ENCODE peak calls at places on chromosomes 16 and 17, in seven cellular contexts. W is T-helper 9 cell, Q is HFF-Myc, L is ACHN, Z is T-helper 2 cell, N is EL, B is fibroblast of gingiva. P is an unnamed sample.
A peak's percentile ranks its signal among the peaks of the same experiment; 100 is the strongest.

GRCh38 chr17:77677210-77677609 is 281.3 kb upstream of the TNRC6C start:
- DNase-seq in W (no peak), Q (peak; percentile 30), L (no peak), Z (no peak), N (no peak), B (peak; percentile 70), P (no peak)

GRCh38 chr17:45794840-45795239 is 10.7 kb downstream of the CRHR1 start:
- DNase-seq in W (no peak), Q (no peak), L (peak; percentile 35), Z (no peak), N (peak; percentile 20), B (no peak), P (no peak)

GRCh38 chr17:20116683-20117309 is 107.6 kb downstream of the SPECC1 start:
- DNase-seq in W (peak; percentile 35), Q (peak; percentile 15), L (peak; percentile 66), Z (peak; percentile 65), N (peak; percentile 57), B (peak; percentile 36), P (peak; percentile 38)

GRCh38 chr17:42971589-42971988 is 7.3 kb upstream of the AARSD1 start:
- DNase-seq in W (no peak), Q (no peak), L (no peak), Z (no peak), N (no peak), B (no peak), P (no peak)

GRCh38 chr17:63804328-63804727 is 22.9 kb upstream of the PSMC5 start:
- DNase-seq in W (no peak), Q (no peak), L (no peak), Z (no peak), N (no peak), B (peak; percentile 15), P (no peak)

GRCh38 chr17:2170023-2170422 is 115.1 kb downstream of the HIC1 start:
- DNase-seq in W (no peak), Q (no peak), L (peak; percentile 14), Z (peak; percentile 18), N (no peak), B (no peak), P (no peak)

GRCh38 chr16:30369091-30369937 is 980 bp downstream of the TBC1D10B start:
- DNase-seq in W (no peak), Q (no peak), L (no peak), Z (no peak), N (peak; percentile 21), B (no peak), P (peak; percentile 23)

GRCh38 chr16:14109782-14110727 is 38.9 kb downstream of the MRTFB start:
- DNase-seq in W (no peak), Q (no peak), L (no peak), Z (no peak), N (no peak), B (no peak), P (no peak)

GRCh38 chr17:75031972-75032895 is 14.5 kb downstream of the ATP5PD start:
- DNase-seq in W (peak; percentile 54), Q (no peak), L (peak; percentile 79), Z (peak; percentile 69), N (peak; percentile 88), B (peak; percentile 79), P (peak; percentile 61)

GRCh38 chr16:77191259-77191969 is 424 bp downstream of the MON1B start:
- DNase-seq in W (peak; percentile 19), Q (no peak), L (peak; percentile 39), Z (peak; percentile 55), N (peak; percentile 11), B (no peak), P (peak; percentile 38)

GRCh38 chr17:8959312-8959918 is 6.1 kb downstream of the PIK3R5 start:
- DNase-seq in W (no peak), Q (no peak), L (no peak), Z (no peak), N (no peak), B (no peak), P (no peak)